ENCODE peak calls at places on chromosomes 12 and 14, in six cellular contexts. K is A549, S is adrenal gland, O is HAP-1, P is BE2C, Y is A673. W is an unnamed sample. For H3K4me1, the result is how much of the 10 kb centered on the place peaks cover.

GRCh38 chr12:131511391-131511802 is 199.5 kb upstream of the SFSWAP start:
- DNase-seq in K (peak), S (no peak), O (no peak), P (no peak), Y (peak), W (no peak)

GRCh38 chr14:72515779-72516770 is 377.8 kb downstream of the DPF3 start:
- DNase-seq in K (peak), S (peak), O (no peak), P (no peak), Y (no peak), W (no peak)

GRCh38 chr12:65728913-65729793 is 95.1 kb upstream of the HMGA2 start:
- DNase-seq in K (no peak), S (no peak), O (no peak), P (no peak), Y (peak), W (no peak)

GRCh38 chr12:10214877-10215267 is 2.2 kb downstream of the GABARAPL1 start:
- DNase-seq in K (no peak), S (peak), O (no peak), P (no peak), Y (no peak), W (no peak)

GRCh38 chr12:31321565-31322228 is 4.3 kb downstream of the SINHCAF start:
- DNase-seq in K (no peak), S (no peak), O (no peak), P (no peak), Y (no peak), W (no peak)

GRCh38 chr14:102914474-102915291 is 7.8 kb upstream of the AMN start:
- DNase-seq in K (no peak), S (no peak), O (no peak), P (no peak), Y (no peak), W (peak)

GRCh38 chr12:30679250-30679649 is 16.4 kb downstream of the IPO8 start:
- DNase-seq in K (no peak), S (no peak), O (no peak), P (no peak), Y (no peak), W (no peak)

GRCh38 chr12:102096855-102097254 is 23.1 kb downstream of the NUP37 start:
- DNase-seq in K (no peak), S (no peak), O (no peak), P (no peak), Y (no peak), W (no peak)

GRCh38 chr12:108854453-108855283 is 2.7 kb downstream of the SSH1 start:
- DNase-seq in K (peak), S (peak), O (no peak), P (no peak), Y (no peak), W (peak)

GRCh38 chr12:52243774-52244614 is 11.0 kb downstream of the KRT7 start:
- DNase-seq in K (peak), S (peak), O (no peak), P (peak), Y (peak), W (peak)

GRCh38 chr12:12608557-12608957 is 3.1 kb upstream of the CREBL2 start:
- DNase-seq in K (peak), S (no peak), O (no peak), P (no peak), Y (peak), W (no peak)

GRCh38 chr14:61179061-61179675 is 102.0 kb downstream of the TMEM30B start:
- DNase-seq in K (peak), S (no peak), O (no peak), P (no peak), Y (no peak), W (no peak)

GRCh38 chr12:66688836-66689439 is 10.1 kb upstream of the GRIP1 start:
- DNase-seq in K (peak), S (peak), O (no peak), P (peak), Y (peak), W (no peak)

GRCh38 chr12:97404549-97404948 is 58.1 kb upstream of the RMST start:
- DNase-seq in K (peak), S (peak), O (peak), P (peak), Y (peak), W (no peak)

GRCh38 chr14:21399311-21399870 is 15.6 kb upstream of the SUPT16H start:
- DNase-seq in K (no peak), S (no peak), O (no peak), P (no peak), Y (no peak), W (no peak)

GRCh38 chr14:78764240-78764639 is 594.1 kb downstream of the NRXN3 start:
- DNase-seq in K (no peak), S (no peak), O (no peak), P (no peak), Y (no peak), W (no peak)

GRCh38 chr14:30681752-30682355 is 59.7 kb downstream of the SCFD1 start:
- DNase-seq in K (peak), S (no peak), O (no peak), P (no peak), Y (peak), W (no peak)

GRCh38 chr12:13992585-13992984 is 11.2 kb upstream of the GRIN2B start:
- DNase-seq in K (no peak), S (no peak), O (no peak), P (no peak), Y (no peak), W (no peak)

GRCh38 chr12:113186033-113186365 is 478 bp downstream of the RITA1 start:
- DNase-seq in K (peak), S (peak), O (peak), P (no peak), Y (peak), W (no peak)

GRCh38 chr14:31677630-31678029 is 116.4 kb downstream of the NUBPL start:
- DNase-seq in K (no peak), S (no peak), O (no peak), P (no peak), Y (no peak), W (no peak)

GRCh38 chr12:66647034-66647691 is 31.7 kb downstream of the GRIP1 start:
- DNase-seq in K (no peak), S (no peak), O (no peak), P (no peak), Y (no peak), W (no peak)

GRCh38 chr12:48286665-48287064 is 64.1 kb downstream of the ZNF641 start:
- DNase-seq in K (peak), S (peak), O (no peak), P (no peak), Y (peak), W (no peak)

GRCh38 chr14:74591899-74592298 is 20.1 kb downstream of the LTBP2 start:
- DNase-seq in K (no peak), S (no peak), O (no peak), P (no peak), Y (no peak), W (no peak)
- H3K4me1 ChIP-seq in K (under half), S (under half), O (under half), P (under half), Y (under half), W (under half)

GRCh38 chr12:63826002-63826585 is 18.4 kb upstream of the SRGAP1 start:
- DNase-seq in K (peak), S (peak), O (peak), P (peak), Y (peak), W (no peak)
- H3K4me3 ChIP-seq in K (no peak), S (no peak), O (no peak), P (no peak), Y (no peak), W (no peak)

GRCh38 chr12:57581802-57582201 is 9.2 kb upstream of the PIP4K2C start:
- DNase-seq in K (no peak), S (no peak), O (no peak), P (no peak), Y (no peak), W (no peak)
- H3K4me1 ChIP-seq in K (under half), S (under half), O (under half), P (under half), Y (under half), W (under half)

DNA sequence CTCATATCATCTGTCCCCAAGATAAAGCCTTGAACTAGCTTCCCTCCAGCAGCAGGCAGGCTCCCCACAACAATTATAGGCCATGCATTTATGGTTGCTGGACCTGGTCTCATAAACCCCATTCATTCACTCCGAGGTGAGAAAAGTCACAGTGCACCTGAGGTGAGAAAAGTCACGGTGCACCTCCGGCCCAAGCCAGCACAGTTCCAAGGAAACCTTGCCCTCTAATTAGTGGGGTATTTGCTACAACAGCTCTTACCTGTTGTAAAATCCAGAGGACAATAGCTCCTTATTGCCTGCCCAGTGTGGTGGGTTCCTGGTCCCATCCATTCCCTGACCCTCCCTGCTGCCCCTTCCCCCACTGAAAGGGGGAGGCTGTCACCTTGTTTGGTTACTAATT is 65.6 kb downstream of the FBXL14 start:
- DNase-seq in K (no peak), S (no peak), O (no peak), P (no peak), Y (no peak), W (peak)
- H3K4me3 ChIP-seq in K (no peak), S (no peak), O (no peak), P (no peak), Y (no peak), W (no peak)

DNA sequence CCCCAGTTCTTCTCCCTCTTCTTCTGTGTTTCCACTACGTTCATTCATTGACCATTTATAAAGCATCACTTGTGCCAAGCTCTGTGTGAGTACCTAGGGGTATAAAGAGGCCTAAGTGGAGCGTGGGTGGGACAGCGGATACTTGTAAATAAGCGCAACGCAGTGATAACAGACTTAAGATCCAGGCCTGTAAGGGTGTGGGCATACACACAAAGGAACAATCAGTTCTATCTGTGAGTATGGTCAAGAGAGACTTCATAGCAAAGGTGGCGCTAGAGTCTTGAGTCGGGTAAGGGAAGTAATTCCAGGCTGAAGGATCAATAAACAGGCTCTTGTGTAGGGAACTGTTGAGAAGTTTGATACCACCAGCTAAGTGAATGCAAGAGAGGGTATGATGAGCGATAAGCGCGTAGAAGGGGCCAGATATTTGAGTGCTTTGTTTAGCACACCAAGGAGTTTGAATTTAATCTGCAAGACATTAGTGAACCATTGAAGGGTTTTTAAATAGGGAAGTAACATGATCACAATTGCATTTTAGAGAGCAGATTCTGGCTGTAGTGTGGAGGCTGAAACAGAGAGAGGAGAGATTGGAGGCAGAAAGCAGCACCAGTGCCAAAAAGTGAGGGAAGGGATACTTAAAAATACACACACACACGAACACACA is 1.0 kb upstream of the GXYLT1 start:
- DNase-seq in K (peak), S (no peak), O (peak), P (no peak), Y (no peak), W (no peak)
- H3K4me1 ChIP-seq in K (under half), S (under half), O (under half), P (under half), Y (under half), W (under half)

DNA sequence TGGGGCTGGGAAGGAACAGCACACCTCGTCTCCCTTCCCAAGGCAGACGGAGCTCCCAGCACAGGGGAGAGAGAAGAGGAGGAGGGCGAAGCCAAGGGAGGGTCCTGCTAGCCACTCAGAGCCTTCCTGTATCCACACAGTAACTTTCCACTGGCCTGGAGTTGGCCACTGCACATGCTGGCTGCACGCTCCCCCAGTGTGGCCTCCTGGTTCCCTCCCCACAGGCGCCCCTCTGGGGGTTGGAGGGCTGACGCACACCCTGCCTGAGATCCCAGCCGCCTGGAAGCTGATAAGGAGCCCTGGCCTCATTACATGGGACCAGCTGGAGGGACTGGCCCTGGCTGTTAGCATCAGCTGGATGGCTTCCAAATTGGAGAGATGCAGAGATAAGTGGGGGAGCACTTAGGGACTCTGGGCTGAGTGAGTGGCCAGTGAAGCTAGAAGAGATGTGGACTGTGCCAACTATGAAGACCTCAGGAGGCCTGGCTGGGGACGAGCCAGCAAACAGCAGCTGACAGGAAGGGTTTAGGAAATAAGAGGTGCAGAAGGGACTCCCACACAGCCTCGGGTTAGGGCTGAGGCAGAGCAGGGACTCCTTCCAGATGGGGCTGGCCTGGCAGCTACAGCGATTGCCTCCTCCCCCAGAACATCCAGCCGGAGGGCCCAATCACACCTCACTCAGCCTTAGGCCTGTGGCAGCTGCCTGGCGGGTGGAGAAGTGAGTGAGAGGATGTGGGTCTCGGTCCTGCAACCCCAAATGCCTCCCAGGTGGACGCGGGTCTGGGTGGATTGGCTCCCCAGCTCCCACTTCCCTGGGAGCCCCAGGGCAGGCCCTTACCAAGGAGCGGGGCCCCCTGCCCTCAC is 26.3 kb upstream of the BCDIN3D start:
- DNase-seq in K (peak), S (peak), O (no peak), P (peak), Y (peak), W (peak)
- H3K4me3 ChIP-seq in K (no peak), S (no peak), O (no peak), P (peak), Y (no peak), W (no peak)

GRCh38 chr14:100674897-100675618 is 51.6 kb upstream of the DLK1 start:
- DNase-seq in K (no peak), S (no peak), O (no peak), P (peak), Y (no peak), W (no peak)
- H3K4me1 ChIP-seq in K (under half), S (under half), O (under half), P (half or more), Y (under half), W (under half)

DNA sequence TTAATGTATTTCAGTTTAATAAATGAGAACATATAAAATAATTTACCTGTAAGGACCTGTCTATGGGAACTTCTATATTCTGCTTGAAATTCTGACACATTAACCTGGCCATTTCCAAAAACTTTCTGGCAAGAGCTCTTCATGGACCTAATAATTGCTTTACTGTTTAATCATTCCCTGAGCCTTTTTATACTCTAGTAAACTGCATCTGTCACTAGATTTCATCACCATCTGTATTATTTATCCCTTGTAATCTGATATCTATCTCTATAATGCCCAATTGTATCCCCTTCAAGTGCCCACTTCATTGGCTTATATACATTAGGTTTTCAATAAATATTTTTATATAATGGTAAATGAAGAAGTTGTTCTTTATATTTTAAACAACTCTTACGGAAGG is 327.8 kb downstream of the RAD51B start:
- DNase-seq in K (no peak), S (no peak), O (no peak), P (no peak), Y (no peak), W (no peak)
- H3K4me3 ChIP-seq in K (no peak), S (no peak), O (no peak), P (no peak), Y (no peak), W (no peak)

W was measured in sigmoid colon.